ENCODE peak calls at places on chromosomes 2 and 18, in seven cellular contexts. One of them, this sample, is unnamed.

GRCh38 chr18:76943542-76944339 is 121.4 kb downstream of the ZNF236 start:
- DNase-seq in H1: no peak
- DNase-seq in SK-N-SH: no peak
- DNase-seq in suprapubic skin: peak; percentile 83
- DNase-seq in K562: no peak
- DNase-seq in upper lobe of left lung: peak; percentile 80
- DNase-seq in transverse colon: no peak
- DNase-seq in this sample: peak; percentile 58

GRCh38 chr2:6785511-6785910 is 80.2 kb downstream of the CMPK2 start:
- DNase-seq in K562: no peak
- DNase-seq in suprapubic skin: no peak
- DNase-seq in upper lobe of left lung: no peak
- DNase-seq in transverse colon: no peak
- DNase-seq in H1: no peak
- DNase-seq in SK-N-SH: no peak
- DNase-seq in this sample: no peak

GRCh38 chr2:18047896-18048657 is 169.6 kb downstream of the KCNS3 start:
- DNase-seq in transverse colon: no peak
- DNase-seq in K562: no peak
- DNase-seq in suprapubic skin: no peak
- DNase-seq in upper lobe of left lung: no peak
- DNase-seq in SK-N-SH: no peak
- DNase-seq in H1: no peak
- DNase-seq in this sample: no peak

GRCh38 chr2:120760446-120761135 is 24.9 kb downstream of the GLI2 start:
- DNase-seq in H1: no peak
- DNase-seq in SK-N-SH: no peak
- DNase-seq in K562: no peak
- DNase-seq in transverse colon: no peak
- DNase-seq in suprapubic skin: peak; percentile 53
- DNase-seq in upper lobe of left lung: no peak
- DNase-seq in this sample: no peak

GRCh38 chr2:180443896-180444295 is 436.8 kb upstream of the CWC22 start:
- DNase-seq in K562: no peak
- DNase-seq in SK-N-SH: no peak
- DNase-seq in H1: no peak
- DNase-seq in transverse colon: no peak
- DNase-seq in upper lobe of left lung: no peak
- DNase-seq in suprapubic skin: no peak
- DNase-seq in this sample: no peak

GRCh38 chr2:147046473-147046872 is 798.4 kb upstream of the ACVR2A start:
- DNase-seq in transverse colon: no peak
- DNase-seq in suprapubic skin: no peak
- DNase-seq in upper lobe of left lung: no peak
- DNase-seq in SK-N-SH: no peak
- DNase-seq in K562: no peak
- DNase-seq in H1: no peak
- DNase-seq in this sample: no peak

GRCh38 chr2:11532434-11533055 is 1.3 kb upstream of the GREB1 start:
- DNase-seq in transverse colon: no peak
- DNase-seq in K562: no peak
- DNase-seq in H1: no peak
- DNase-seq in SK-N-SH: no peak
- DNase-seq in suprapubic skin: no peak
- DNase-seq in upper lobe of left lung: no peak
- DNase-seq in this sample: no peak

GRCh38 chr18:58353581-58353980 is 275.3 kb downstream of the ALPK2 start:
- DNase-seq in suprapubic skin: no peak
- DNase-seq in SK-N-SH: no peak
- DNase-seq in transverse colon: no peak
- DNase-seq in H1: no peak
- DNase-seq in K562: no peak
- DNase-seq in upper lobe of left lung: no peak
- DNase-seq in this sample: no peak

GRCh38 chr2:121294881-121295840 is 10.2 kb upstream of the TFCP2L1 start:
- DNase-seq in suprapubic skin: no peak
- DNase-seq in H1: no peak
- DNase-seq in transverse colon: no peak
- DNase-seq in SK-N-SH: no peak
- DNase-seq in K562: no peak
- DNase-seq in upper lobe of left lung: peak; percentile 33
- DNase-seq in this sample: no peak

GRCh38 chr2:41937921-41938708 is 109.7 kb upstream of the PKDCC start:
- DNase-seq in H1: no peak
- DNase-seq in SK-N-SH: no peak
- DNase-seq in suprapubic skin: no peak
- DNase-seq in upper lobe of left lung: no peak
- DNase-seq in K562: no peak
- DNase-seq in transverse colon: no peak
- DNase-seq in this sample: no peak

GRCh38 chr18:52907522-52907921 is 567.5 kb downstream of the DCC start:
- DNase-seq in transverse colon: no peak
- DNase-seq in SK-N-SH: no peak
- DNase-seq in suprapubic skin: no peak
- DNase-seq in K562: no peak
- DNase-seq in upper lobe of left lung: no peak
- DNase-seq in H1: no peak
- DNase-seq in this sample: no peak

GRCh38 chr2:119873350-119874013 is 113.8 kb downstream of the PTPN4 start:
- DNase-seq in SK-N-SH: no peak
- DNase-seq in transverse colon: no peak
- DNase-seq in upper lobe of left lung: no peak
- DNase-seq in suprapubic skin: no peak
- DNase-seq in K562: no peak
- DNase-seq in H1: no peak
- DNase-seq in this sample: no peak

GRCh38 chr2:54083440-54083839 is 32.0 kb upstream of the ACYP2 start:
- DNase-seq in suprapubic skin: no peak
- DNase-seq in SK-N-SH: no peak
- DNase-seq in K562: no peak
- DNase-seq in upper lobe of left lung: no peak
- DNase-seq in H1: no peak
- DNase-seq in transverse colon: no peak
- DNase-seq in this sample: no peak

GRCh38 chr2:73089270-73090030 is 17.9 kb upstream of the SFXN5 start:
- DNase-seq in upper lobe of left lung: no peak
- DNase-seq in SK-N-SH: no peak
- DNase-seq in H1: no peak
- DNase-seq in transverse colon: no peak
- DNase-seq in K562: no peak
- DNase-seq in suprapubic skin: no peak
- DNase-seq in this sample: peak; percentile 36

GRCh38 chr2:223076573-223076972 is 24.6 kb downstream of the KCNE4 start:
- DNase-seq in suprapubic skin: no peak
- DNase-seq in upper lobe of left lung: no peak
- DNase-seq in SK-N-SH: no peak
- DNase-seq in H1: no peak
- DNase-seq in K562: no peak
- DNase-seq in transverse colon: no peak
- DNase-seq in this sample: no peak

GRCh38 chr2:162317910-162318279 is 589 bp downstream of the IFIH1 start:
- DNase-seq in SK-N-SH: no peak
- DNase-seq in H1: no peak
- DNase-seq in transverse colon: peak; percentile 47
- DNase-seq in K562: no peak
- DNase-seq in upper lobe of left lung: peak; percentile 62
- DNase-seq in suprapubic skin: no peak
- DNase-seq in this sample: peak; percentile 33

GRCh38 chr2:23614701-23615100 is 229.7 kb downstream of the KLHL29 start:
- DNase-seq in K562: no peak
- DNase-seq in SK-N-SH: no peak
- DNase-seq in upper lobe of left lung: no peak
- DNase-seq in H1: no peak
- DNase-seq in suprapubic skin: no peak
- DNase-seq in transverse colon: no peak
- DNase-seq in this sample: no peak

GRCh38 chr2:44578401-44579135 is 216.8 kb downstream of the CAMKMT start:
- DNase-seq in transverse colon: no peak
- DNase-seq in upper lobe of left lung: no peak
- DNase-seq in SK-N-SH: no peak
- DNase-seq in suprapubic skin: no peak
- DNase-seq in K562: no peak
- DNase-seq in H1: no peak
- DNase-seq in this sample: no peak

GRCh38 chr2:38539086-38539485 is 63.6 kb downstream of the HNRNPLL start:
- DNase-seq in SK-N-SH: no peak
- DNase-seq in upper lobe of left lung: no peak
- DNase-seq in K562: no peak
- DNase-seq in transverse colon: no peak
- DNase-seq in suprapubic skin: no peak
- DNase-seq in H1: no peak
- DNase-seq in this sample: no peak

GRCh38 chr2:143819190-143819735 is 690.0 kb downstream of the ARHGAP15 start:
- DNase-seq in upper lobe of left lung: no peak
- DNase-seq in SK-N-SH: no peak
- DNase-seq in H1: no peak
- DNase-seq in K562: no peak
- DNase-seq in suprapubic skin: peak; percentile 80
- DNase-seq in transverse colon: no peak
- DNase-seq in this sample: no peak

GRCh38 chr2:160156665-160157064 is 43.4 kb downstream of the ITGB6 start:
- DNase-seq in upper lobe of left lung: no peak
- DNase-seq in H1: no peak
- DNase-seq in transverse colon: no peak
- DNase-seq in SK-N-SH: no peak
- DNase-seq in K562: no peak
- DNase-seq in suprapubic skin: no peak
- DNase-seq in this sample: no peak

GRCh38 chr2:48092846-48093498 is 186.7 kb upstream of the FBXO11 start:
- DNase-seq in SK-N-SH: no peak
- DNase-seq in upper lobe of left lung: no peak
- DNase-seq in K562: no peak
- DNase-seq in suprapubic skin: no peak
- DNase-seq in H1: no peak
- DNase-seq in transverse colon: no peak
- DNase-seq in this sample: no peak

GRCh38 chr2:126244937-126245336 is 411.0 kb upstream of the GYPC start:
- DNase-seq in upper lobe of left lung: no peak
- DNase-seq in transverse colon: peak; percentile 23
- DNase-seq in H1: peak; percentile 51
- DNase-seq in K562: peak; percentile 39
- DNase-seq in SK-N-SH: peak; percentile 32
- DNase-seq in suprapubic skin: no peak
- DNase-seq in this sample: peak; percentile 31

GRCh38 chr18:7760967-7761946 is 194.1 kb downstream of the PTPRM start:
- DNase-seq in upper lobe of left lung: no peak
- DNase-seq in transverse colon: no peak
- DNase-seq in H1: no peak
- DNase-seq in SK-N-SH: no peak
- DNase-seq in K562: no peak
- DNase-seq in suprapubic skin: no peak
- DNase-seq in this sample: no peak

GRCh38 chr2:48633143-48633542 is 15.5 kb downstream of the GTF2A1L start:
- DNase-seq in upper lobe of left lung: no peak
- DNase-seq in H1: no peak
- DNase-seq in suprapubic skin: no peak
- DNase-seq in SK-N-SH: no peak
- DNase-seq in K562: no peak
- DNase-seq in transverse colon: no peak
- DNase-seq in this sample: no peak

DNA sequence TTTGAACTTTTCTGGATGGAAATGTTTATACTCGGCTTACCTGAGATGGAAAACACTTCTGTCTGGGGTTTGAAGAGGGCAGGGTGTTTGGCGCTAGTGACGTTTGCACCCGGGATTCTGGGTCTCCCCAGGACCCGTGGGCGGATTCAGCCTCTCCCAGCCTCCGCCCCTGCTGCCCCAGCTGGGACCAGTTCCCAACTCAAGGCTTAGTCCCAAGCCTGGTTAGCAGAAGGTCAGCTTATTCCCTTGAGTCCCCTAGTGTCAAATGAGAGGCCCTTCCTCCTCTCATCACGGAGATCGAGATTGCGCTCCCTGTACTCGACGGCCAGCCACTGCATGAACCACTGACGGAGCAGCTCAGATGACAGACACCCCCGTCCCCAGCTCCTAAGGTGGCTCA is 123.2 kb downstream of the RTP5 start:
- DNase-seq in H1: no peak
- DNase-seq in K562: peak; percentile 15
- DNase-seq in transverse colon: no peak
- DNase-seq in upper lobe of left lung: no peak
- DNase-seq in SK-N-SH: no peak
- DNase-seq in suprapubic skin: no peak
- DNase-seq in this sample: no peak
- TF ChIP-seq EP300 in H1: no peak
- TF ChIP-seq EP300 in K562: no peak
- TF ChIP-seq EP300 in transverse colon: no peak
- TF ChIP-seq EP300 in upper lobe of left lung: no peak
- TF ChIP-seq EP300 in SK-N-SH: no peak
- TF ChIP-seq EP300 in suprapubic skin: no peak
- TF ChIP-seq EP300 in this sample: no peak

GRCh38 chr2:151422917-151423439 is 13.3 kb downstream of the RIF1 start:
- DNase-seq in suprapubic skin: no peak
- DNase-seq in K562: no peak
- DNase-seq in upper lobe of left lung: no peak
- DNase-seq in H1: no peak
- DNase-seq in transverse colon: no peak
- DNase-seq in SK-N-SH: no peak
- DNase-seq in this sample: no peak
- H3K36me3 ChIP-seq in suprapubic skin: peaks cover 65% of the 10 kb centered on the region
- H3K36me3 ChIP-seq in K562: peaks cover 98% of the 10 kb centered on the region
- H3K36me3 ChIP-seq in upper lobe of left lung: no peaks in the 10 kb centered on the region
- H3K36me3 ChIP-seq in H1: peaks cover 61% of the 10 kb centered on the region
- H3K36me3 ChIP-seq in transverse colon: no peaks in the 10 kb centered on the region
- H3K36me3 ChIP-seq in SK-N-SH: peaks cover 42% of the 10 kb centered on the region
- H3K36me3 ChIP-seq in this sample: peaks cover 75% of the 10 kb centered on the region

DNA sequence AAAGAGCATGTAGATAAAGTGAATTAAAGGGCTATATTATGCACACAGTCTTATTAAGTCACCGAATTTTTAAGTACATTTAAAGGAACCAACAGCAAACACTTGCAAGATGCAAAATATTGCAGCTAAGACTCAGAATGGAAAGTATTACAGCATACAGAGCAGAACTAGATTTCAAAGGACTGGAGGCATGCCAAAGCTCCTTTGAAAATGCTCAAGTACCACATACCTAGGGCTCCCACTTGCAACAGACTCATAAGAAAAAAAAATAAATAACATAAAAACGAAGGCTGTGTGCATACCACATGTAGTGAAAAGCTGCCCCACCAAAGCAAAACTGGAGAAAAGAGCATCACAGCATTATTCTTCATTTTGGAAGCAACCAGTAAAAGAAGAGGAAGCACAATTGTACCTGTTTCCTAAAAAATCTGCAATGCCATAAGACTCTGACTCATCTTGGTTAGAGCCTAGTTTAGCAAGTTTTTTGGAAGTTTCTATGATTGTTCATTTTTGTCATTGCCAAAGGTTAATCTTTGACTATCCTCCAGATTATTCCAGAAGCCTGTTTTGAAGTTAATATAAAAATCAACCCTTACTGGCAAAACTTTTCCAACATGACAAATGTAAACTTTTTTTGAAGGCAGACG is 306.0 kb upstream of the COL3A1 start:
- DNase-seq in SK-N-SH: no peak
- DNase-seq in transverse colon: no peak
- DNase-seq in H1: no peak
- DNase-seq in suprapubic skin: no peak
- DNase-seq in K562: no peak
- DNase-seq in upper lobe of left lung: no peak
- DNase-seq in this sample: no peak
- H3K27ac ChIP-seq in SK-N-SH: no peak overlapping the region
- H3K27ac ChIP-seq in transverse colon: no peak overlapping the region
- H3K27ac ChIP-seq in H1: no peak overlapping the region
- H3K27ac ChIP-seq in suprapubic skin: no peak overlapping the region
- H3K27ac ChIP-seq in K562: no peak overlapping the region
- H3K27ac ChIP-seq in upper lobe of left lung: no peak overlapping the region
- H3K27ac ChIP-seq in this sample: no peak overlapping the region

GRCh38 chr2:105849431-105850179 is 104.9 kb downstream of the NCK2 start:
- DNase-seq in transverse colon: no peak
- DNase-seq in H1: no peak
- DNase-seq in SK-N-SH: no peak
- DNase-seq in suprapubic skin: no peak
- DNase-seq in upper lobe of left lung: no peak
- DNase-seq in K562: no peak
- DNase-seq in this sample: no peak
- TF ChIP-seq EP300 in transverse colon: no peak
- TF ChIP-seq EP300 in H1: no peak
- TF ChIP-seq EP300 in SK-N-SH: no peak
- TF ChIP-seq EP300 in suprapubic skin: no peak
- TF ChIP-seq EP300 in upper lobe of left lung: no peak
- TF ChIP-seq EP300 in K562: no peak
- TF ChIP-seq EP300 in this sample: no peak

This sample was measured in stomach.